ENCODE peak calls at places on chromosomes 2 and 18, in five cellular contexts. Q is progenitor cell of endocrine pancreas; A is activated CD4-positive, alpha-beta T cell treated with anti-CD3 and anti-CD28 coated beads, Interleukin-2, amount 50 U/mL, for 48 hours; J is MV-4-11; D is adrenal gland. P is an unnamed sample.

GRCh38 chr18:833197-833596 is 21.2 kb upstream of the YES1 start:
- DNase-seq in Q (no peak), A (no peak), J (no peak), D (no peak), P (no peak)

GRCh38 chr18:37107748-37108522 is 279.0 kb downstream of the KIAA1328 start:
- DNase-seq in Q (no peak), A (no peak), J (no peak), D (no peak), P (no peak)

GRCh38 chr18:33115476-33115875 is 325.0 kb downstream of the CCDC178 start:
- DNase-seq in Q (no peak), A (no peak), J (no peak), D (no peak), P (no peak)

GRCh38 chr18:23719634-23720201 is 30.5 kb downstream of the LAMA3 start:
- DNase-seq in Q (no peak), A (no peak), J (peak; percentile 14), D (peak; percentile 29), P (no peak)

GRCh38 chr18:42211201-42211600 is 256.2 kb downstream of the PIK3C3 start:
- DNase-seq in Q (no peak), A (no peak), J (no peak), D (no peak), P (no peak)

GRCh38 chr2:43023791-43024514 is 202.5 kb downstream of the ZFP36L2 start:
- DNase-seq in Q (no peak), A (no peak), J (no peak), D (no peak), P (no peak)

GRCh38 chr2:205052781-205053180 is 507.5 kb downstream of the PARD3B start:
- DNase-seq in Q (no peak), A (no peak), J (no peak), D (no peak), P (no peak)

GRCh38 chr2:151297882-151298281 is 8.4 kb upstream of the NMI start:
- DNase-seq in Q (no peak), A (no peak), J (peak; percentile 91), D (no peak), P (no peak)

GRCh38 chr18:32040936-32041335 is 22.3 kb downstream of the RNF125 start:
- DNase-seq in Q (no peak), A (peak; percentile 38), J (peak; percentile 49), D (no peak), P (peak; percentile 48)

GRCh38 chr2:156405586-156405985 is 30.6 kb upstream of the GPD2 start:
- DNase-seq in Q (no peak), A (no peak), J (peak; percentile 95), D (peak; percentile 59), P (peak; percentile 51)

GRCh38 chr18:73244411-73244810 is 376.6 kb upstream of the NETO1 start:
- DNase-seq in Q (no peak), A (no peak), J (no peak), D (no peak), P (no peak)

GRCh38 chr2:105391058-105391627 is 7.7 kb downstream of the FHL2 start:
- DNase-seq in Q (no peak), A (no peak), J (no peak), D (no peak), P (no peak)

GRCh38 chr2:37343537-37344434 is 644 bp upstream of the QPCT start:
- DNase-seq in Q (no peak), A (no peak), J (no peak), D (peak; percentile 61), P (no peak)

GRCh38 chr2:22281033-22281432 is 1103.9 kb upstream of the KLHL29 start:
- DNase-seq in Q (no peak), A (no peak), J (peak; percentile 81), D (peak; percentile 18), P (no peak)

GRCh38 chr2:85152895-85153294 is 19.7 kb downstream of the TCF7L1 start:
- DNase-seq in Q (no peak), A (no peak), J (no peak), D (no peak), P (no peak)

GRCh38 chr2:184041077-184041476 is 557.3 kb upstream of the ZNF804A start:
- DNase-seq in Q (no peak), A (no peak), J (no peak), D (no peak), P (no peak)

GRCh38 chr2:52639692-52640091 is 1127.9 kb upstream of the CHAC2 start:
- DNase-seq in Q (no peak), A (no peak), J (no peak), D (no peak), P (no peak)

GRCh38 chr18:67520276-67521035 is 3.9 kb upstream of the DSEL start:
- DNase-seq in Q (no peak), A (no peak), J (no peak), D (peak; percentile 22), P (no peak)

GRCh38 chr2:1140389-1141003 is 189.8 kb downstream of the SNTG2 start:
- DNase-seq in Q (peak; percentile 61), A (peak; percentile 46), J (no peak), D (peak; percentile 22), P (no peak)

GRCh38 chr2:172931923-172932520 is 143.6 kb upstream of the MAP3K20 start:
- DNase-seq in Q (peak; percentile 47), A (peak; percentile 66), J (peak; percentile 49), D (peak; percentile 84), P (peak; percentile 82)

GRCh38 chr2:38650012-38650411 is 15.9 kb upstream of the GALM start:
- DNase-seq in Q (no peak), A (no peak), J (no peak), D (no peak), P (no peak)

GRCh38 chr2:188050716-188051115 is 241.0 kb upstream of the GULP1 start:
- DNase-seq in Q (no peak), A (no peak), J (no peak), D (no peak), P (no peak)

GRCh38 chr2:140895378-140895777 is 1235.4 kb downstream of the LRP1B start:
- DNase-seq in Q (no peak), A (no peak), J (no peak), D (no peak), P (no peak)

GRCh38 chr2:37318401-37318800 is 6.2 kb downstream of the PRKD3 start:
- DNase-seq in Q (no peak), A (no peak), J (peak; percentile 59), D (no peak), P (no peak)

GRCh38 chr18:11497585-11497984 is 111.8 kb upstream of the SLC35G4 start:
- DNase-seq in Q (no peak), A (no peak), J (no peak), D (no peak), P (no peak)